ENCODE peak calls at places on chromosomes 4 and X, in eight cellular contexts. D, I, A, Z, C, N, V and K are unnamed samples.

GRCh38 chr4:88953400-88953799 is 103.6 kb downstream of the FAM13A start:
- DNase-seq in D (peak; percentile 4), I (no peak), A (no peak), Z (no peak), C (no peak), N (no peak), V (no peak), K (no peak)

GRCh38 chr4:94540476-94540875 is 88.7 kb downstream of the PDLIM5 start:
- DNase-seq in D (no peak), I (no peak), A (no peak), Z (no peak), C (no peak), N (no peak), V (no peak), K (no peak)

GRCh38 chrX:17242470-17242869 is 132.5 kb upstream of the NHS start:
- DNase-seq in D (no peak), I (no peak), A (no peak), Z (peak; percentile 10), C (no peak), N (no peak), V (peak; percentile 49), K (no peak)

GRCh38 chrX:132426695-132427281 is 62.0 kb downstream of the MBNL3 start:
- DNase-seq in D (no peak), I (no peak), A (no peak), Z (no peak), C (no peak), N (no peak), V (no peak), K (no peak)

GRCh38 chrX:39158801-39159657 is 357.8 kb downstream of the MID1IP1 start:
- DNase-seq in D (peak; percentile 67), I (no peak), A (no peak), Z (no peak), C (no peak), N (peak; percentile 39), V (no peak), K (no peak)

GRCh38 chr4:83850435-83850834 is 314.5 kb downstream of the GPAT3 start:
- DNase-seq in D (no peak), I (no peak), A (no peak), Z (no peak), C (peak; percentile 12), N (no peak), V (no peak), K (no peak)

GRCh38 chr4:172750910-172751309 is 417.7 kb upstream of the GALNT7 start:
- DNase-seq in D (peak; percentile 13), I (no peak), A (no peak), Z (no peak), C (no peak), N (no peak), V (no peak), K (no peak)

GRCh38 chrX:12977761-12978204 is 2.9 kb downstream of the TMSB4X start:
- DNase-seq in D (no peak), I (no peak), A (no peak), Z (no peak), C (no peak), N (no peak), V (no peak), K (no peak)

GRCh38 chrX:905828-906566 is 275.4 kb downstream of the SHOX start:
- DNase-seq in D (no peak), I (no peak), A (no peak), Z (no peak), C (no peak), N (no peak), V (no peak), K (no peak)

GRCh38 chr4:144723471-144723870 is 77.5 kb downstream of the HHIP start:
- DNase-seq in D (no peak), I (no peak), A (no peak), Z (no peak), C (no peak), N (no peak), V (no peak), K (no peak)

GRCh38 chr4:3487861-3488260 is 24.8 kb downstream of the DOK7 start:
- DNase-seq in D (no peak), I (no peak), A (no peak), Z (no peak), C (no peak), N (no peak), V (no peak), K (no peak)

GRCh38 chr4:120517966-120518365 is 404.6 kb downstream of the PRDM5 start:
- DNase-seq in D (peak; percentile 42), I (no peak), A (peak; percentile 84), Z (peak; percentile 9), C (peak; percentile 7), N (no peak), V (no peak), K (peak; percentile 14)

GRCh38 chr4:184100297-184100885 is 117.3 kb downstream of the ENPP6 start:
- DNase-seq in D (no peak), I (no peak), A (no peak), Z (no peak), C (peak; percentile 23), N (no peak), V (peak; percentile 58), K (peak; percentile 20)

GRCh38 chr4:70152088-70152487 is 1.9 kb upstream of the PRR27 start:
- DNase-seq in D (no peak), I (no peak), A (no peak), Z (no peak), C (no peak), N (no peak), V (no peak), K (no peak)

DNA sequence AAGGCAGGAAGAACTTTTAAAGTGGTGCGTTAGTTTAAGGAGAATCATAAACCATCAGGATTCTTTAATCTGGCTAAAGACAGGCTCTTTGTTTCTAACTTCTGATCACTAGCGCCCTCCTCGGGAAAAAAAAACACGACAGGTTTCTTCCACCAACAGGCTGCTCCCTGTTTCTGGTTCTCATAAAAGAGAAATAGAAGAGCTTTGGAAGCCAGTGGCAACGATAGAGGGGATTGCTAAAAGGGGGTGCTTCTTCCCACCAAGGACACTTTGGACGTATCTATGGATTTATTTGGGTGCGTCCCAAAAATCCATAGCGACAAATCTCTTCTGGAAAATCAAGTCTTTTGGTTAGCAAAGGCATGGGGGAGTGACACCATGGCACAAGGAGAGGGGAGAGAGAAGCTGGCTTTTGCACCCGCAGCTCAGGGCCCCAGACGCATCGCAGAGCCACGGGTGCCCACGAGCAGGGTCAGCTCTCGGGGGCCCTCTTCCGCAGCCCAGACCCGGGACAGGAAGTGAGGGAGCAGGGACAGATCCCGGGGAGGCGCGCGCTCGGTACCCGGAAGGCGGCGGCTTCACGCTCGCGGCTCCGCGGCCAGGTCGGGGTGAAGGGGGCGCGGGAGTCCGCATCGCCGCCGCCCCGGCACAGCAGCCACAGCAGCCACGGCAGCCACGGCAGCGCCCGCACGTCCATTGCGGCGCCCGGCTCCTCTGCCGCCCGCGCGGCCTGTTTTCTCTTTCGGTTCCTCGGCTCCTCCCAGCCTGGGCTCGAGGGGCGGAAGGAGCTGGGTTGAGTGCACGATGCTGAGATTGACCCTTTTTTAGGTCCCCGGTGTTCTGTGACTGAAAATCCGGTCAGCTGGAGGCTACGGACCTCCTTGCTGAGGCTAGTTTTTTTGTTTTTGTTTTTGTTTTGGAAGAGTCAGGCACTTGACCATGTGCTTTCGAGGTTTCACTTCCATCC is at the start of gene CTSO:
- DNase-seq in D (peak; percentile 48), I (peak; percentile 77), A (peak; percentile 88), Z (peak; percentile 22), C (peak; percentile 44), N (peak; percentile 72), V (peak; percentile 72), K (peak; percentile 80)
- TF ChIP-seq POLR2A in D (peak; percentile 94), I (peak; percentile 60), A (no peak), Z (no peak), C (peak; percentile 40), N (no peak), V (no peak), K (peak; percentile 31)

GRCh38 chr4:18636001-18636680 is 614.6 kb upstream of the LCORL start:
- DNase-seq in D (no peak), I (no peak), A (no peak), Z (no peak), C (no peak), N (no peak), V (no peak), K (no peak)
- H3K4me1 ChIP-seq in D (no peaks in the 10 kb centered on the region), I (no peaks in the 10 kb centered on the region), A (no peaks in the 10 kb centered on the region), Z (no peaks in the 10 kb centered on the region), C (no peaks in the 10 kb centered on the region), N (no peaks in the 10 kb centered on the region), V (no peaks in the 10 kb centered on the region), K (no peaks in the 10 kb centered on the region)

GRCh38 chr4:26263165-26263564 is 57.6 kb upstream of the RBPJ start:
- DNase-seq in D (no peak), I (no peak), A (no peak), Z (no peak), C (no peak), N (no peak), V (no peak), K (no peak)
- TF ChIP-seq EP300 in D (no peak), I (no peak), A (no peak), Z (no peak), C (no peak), N (no peak), V (no peak), K (no peak)

DNA sequence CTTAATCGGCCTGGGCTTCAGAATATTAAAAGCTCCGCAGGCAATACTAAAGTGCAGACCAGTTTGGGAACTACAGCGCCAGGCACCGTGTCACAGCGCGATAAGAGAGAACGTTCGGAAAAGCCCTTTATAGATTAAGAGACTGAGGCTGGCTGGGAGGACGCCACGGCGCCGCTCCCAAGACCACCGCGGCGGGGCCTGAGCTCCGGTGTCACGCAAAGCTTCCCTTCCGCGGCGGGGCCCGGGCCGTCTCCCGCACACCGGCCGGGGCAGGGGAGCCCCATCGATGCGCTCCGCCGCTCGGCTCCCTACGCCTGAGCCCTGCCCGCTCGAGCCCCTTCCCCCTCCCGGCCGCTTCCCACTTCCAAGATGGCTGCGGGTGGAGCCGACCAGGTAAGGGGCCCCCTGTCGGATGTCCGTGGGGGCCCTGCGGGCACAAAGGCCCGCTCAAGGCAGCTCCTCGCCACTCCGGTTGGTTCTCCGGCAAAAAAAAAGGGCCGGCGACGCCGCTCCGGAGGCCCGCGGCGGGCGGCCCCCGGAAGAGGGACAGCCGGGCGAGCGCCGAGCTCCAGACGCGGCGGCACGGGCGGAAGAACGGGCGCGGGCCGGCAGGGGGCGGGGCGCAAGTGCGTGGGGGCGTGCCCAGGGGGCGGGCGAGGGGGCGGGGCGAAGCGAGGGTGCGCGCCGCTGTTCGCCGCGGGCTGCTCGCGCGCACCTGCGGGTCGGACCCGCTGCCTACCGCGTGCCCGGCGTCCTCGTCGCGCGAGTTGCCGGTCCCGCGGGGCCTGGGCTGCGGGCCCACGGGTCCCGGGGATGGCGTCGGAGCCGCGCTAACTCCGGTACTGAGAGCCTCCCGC is at the start of gene TBC1D14:
- DNase-seq in D (no peak), I (peak; percentile 95), A (peak; percentile 95), Z (peak; percentile 74), C (peak; percentile 73), N (peak; percentile 91), V (peak; percentile 89), K (peak; percentile 90)
- TF ChIP-seq POLR2A in D (peak; percentile 82), I (peak; percentile 32), A (no peak), Z (peak; percentile 58), C (peak; percentile 73), N (no peak), V (no peak), K (peak; percentile 12)

GRCh38 chr4:153512952-153513500 is 46.9 kb downstream of the TMEM131L start:
- DNase-seq in D (no peak), I (no peak), A (no peak), Z (no peak), C (no peak), N (no peak), V (no peak), K (no peak)
- H3K4me1 ChIP-seq in D (peaks cover 25% of the 10 kb centered on the region), I (peaks cover 9% of the 10 kb centered on the region), A (peaks cover 25% of the 10 kb centered on the region), Z (peaks cover 33% of the 10 kb centered on the region), C (peaks cover 31% of the 10 kb centered on the region), N (peaks cover 12% of the 10 kb centered on the region), V (peaks cover 48% of the 10 kb centered on the region), K (peaks cover 5% of the 10 kb centered on the region)